ENCODE peak calls at places on chromosomes 3 and 15, in five cellular contexts. S is T1000, A is activated T-cell treated with anti-CD3 and anti-CD28 coated beads for 1 hour, X is retina, J is Calu3. N is an unnamed sample.

GRCh38 chr15:77001966-77002365 is 7.0 kb downstream of the PSTPIP1 start:
- DNase-seq in S (no peak), A (no peak), X (no peak), J (no peak), N (no peak)

GRCh38 chr3:56467108-56467507 is 1.2 kb downstream of the ERC2 start:
- DNase-seq in S (peak), A (no peak), X (peak), J (peak), N (peak)

GRCh38 chr3:17979911-17980310 is 237.5 kb upstream of the TBC1D5 start:
- DNase-seq in S (no peak), A (no peak), X (no peak), J (no peak), N (no peak)

GRCh38 chr3:127819086-127819485 is 3.2 kb downstream of the MGLL start:
- DNase-seq in S (no peak), A (no peak), X (no peak), J (peak), N (no peak)

GRCh38 chr15:31330111-31330785 is 3.6 kb downstream of the KLF13 start:
- DNase-seq in S (no peak), A (no peak), X (no peak), J (no peak), N (no peak)

GRCh38 chr3:17632401-17633100 is 109.9 kb downstream of the TBC1D5 start:
- DNase-seq in S (no peak), A (no peak), X (no peak), J (no peak), N (no peak)

GRCh38 chr3:50652709-50653108 is 22.0 kb upstream of the DOCK3 start:
- DNase-seq in S (no peak), A (peak), X (no peak), J (peak), N (no peak)

GRCh38 chr3:132625613-132626012 is 28.5 kb downstream of the ACKR4 start:
- DNase-seq in S (no peak), A (no peak), X (no peak), J (no peak), N (no peak)

GRCh38 chr15:68334661-68335124 is 57.1 kb downstream of the FEM1B start:
- DNase-seq in S (no peak), A (no peak), X (no peak), J (no peak), N (no peak)

GRCh38 chr3:143016321-143016972 is 15.1 kb downstream of the U2SURP start:
- DNase-seq in S (no peak), A (no peak), X (no peak), J (no peak), N (no peak)

GRCh38 chr3:190526787-190527767 is 13.2 kb downstream of the IL1RAP start:
- DNase-seq in S (no peak), A (no peak), X (no peak), J (no peak), N (no peak)

GRCh38 chr15:78243076-78243475 is 8.7 kb upstream of the ACSBG1 start:
- DNase-seq in S (no peak), A (no peak), X (no peak), J (no peak), N (no peak)

GRCh38 chr3:14147617-14148016 is 22.8 kb downstream of the TMEM43 start:
- DNase-seq in S (no peak), A (no peak), X (no peak), J (no peak), N (no peak)

GRCh38 chr3:30426319-30426993 is 179.9 kb upstream of the TGFBR2 start:
- DNase-seq in S (no peak), A (no peak), X (no peak), J (no peak), N (no peak)

GRCh38 chr3:55206000-55206399 is 278.1 kb upstream of the LRTM1 start:
- DNase-seq in S (no peak), A (no peak), X (no peak), J (no peak), N (no peak)

GRCh38 chr3:58004972-58005371 is 3.2 kb upstream of the FLNB start:
- DNase-seq in S (peak), A (no peak), X (no peak), J (peak), N (peak)

N was measured in epithelial cell of prostate.